ENCODE peak calls at places on chromosomes 13 and 19, in nine cellular contexts. One of them, this sample, is unnamed.

GRCh38 chr19:49097453-49098288 is 12.4 kb downstream of the SNRNP70 start:
- DNase-seq in lower leg skin: peak; percentile 93
- DNase-seq in naive thymus-derived CD8-positive, alpha-beta T cell: peak; percentile 74
- DNase-seq in AG09309: no peak
- DNase-seq in activated effector memory CD4-positive, alpha-beta T cell treated with Interleukin-2 at 50 U/mL for 16 hours: peak; percentile 61
- DNase-seq in dorsolateral prefrontal cortex: no peak
- DNase-seq in NCI-H1417: peak; percentile 57
- DNase-seq in RWPE1: peak; percentile 59
- DNase-seq in activated CD8-positive, alpha-beta memory T cell treated with anti-CD3 and anti-CD28 coated beads for 4 hours: peak; percentile 45
- DNase-seq in this sample: peak; percentile 69

GRCh38 chr19:4338441-4339350 is at the start of gene STAP2:
- DNase-seq in dorsolateral prefrontal cortex: no peak
- DNase-seq in AG09309: no peak
- DNase-seq in activated effector memory CD4-positive, alpha-beta T cell treated with Interleukin-2 at 50 U/mL for 16 hours: no peak
- DNase-seq in RWPE1: peak; percentile 78
- DNase-seq in NCI-H1417: no peak
- DNase-seq in lower leg skin: no peak
- DNase-seq in naive thymus-derived CD8-positive, alpha-beta T cell: no peak
- DNase-seq in activated CD8-positive, alpha-beta memory T cell treated with anti-CD3 and anti-CD28 coated beads for 4 hours: no peak
- DNase-seq in this sample: no peak

GRCh38 chr13:29925457-29925856 is 75.0 kb upstream of the UBL3 start:
- DNase-seq in dorsolateral prefrontal cortex: no peak
- DNase-seq in NCI-H1417: peak; percentile 11
- DNase-seq in activated effector memory CD4-positive, alpha-beta T cell treated with Interleukin-2 at 50 U/mL for 16 hours: no peak
- DNase-seq in lower leg skin: peak; percentile 95
- DNase-seq in RWPE1: peak; percentile 60
- DNase-seq in activated CD8-positive, alpha-beta memory T cell treated with anti-CD3 and anti-CD28 coated beads for 4 hours: no peak
- DNase-seq in AG09309: peak; percentile 69
- DNase-seq in naive thymus-derived CD8-positive, alpha-beta T cell: no peak
- DNase-seq in this sample: no peak

GRCh38 chr13:50805805-50806204 is 37.7 kb downstream of the DLEU7 start:
- DNase-seq in activated CD8-positive, alpha-beta memory T cell treated with anti-CD3 and anti-CD28 coated beads for 4 hours: no peak
- DNase-seq in naive thymus-derived CD8-positive, alpha-beta T cell: no peak
- DNase-seq in RWPE1: no peak
- DNase-seq in dorsolateral prefrontal cortex: no peak
- DNase-seq in activated effector memory CD4-positive, alpha-beta T cell treated with Interleukin-2 at 50 U/mL for 16 hours: no peak
- DNase-seq in lower leg skin: no peak
- DNase-seq in AG09309: no peak
- DNase-seq in NCI-H1417: no peak
- DNase-seq in this sample: no peak

GRCh38 chr13:28584873-28585317 is 74.0 kb upstream of the POMP start:
- DNase-seq in lower leg skin: no peak
- DNase-seq in AG09309: peak; percentile 70
- DNase-seq in RWPE1: no peak
- DNase-seq in activated CD8-positive, alpha-beta memory T cell treated with anti-CD3 and anti-CD28 coated beads for 4 hours: no peak
- DNase-seq in dorsolateral prefrontal cortex: no peak
- DNase-seq in activated effector memory CD4-positive, alpha-beta T cell treated with Interleukin-2 at 50 U/mL for 16 hours: no peak
- DNase-seq in NCI-H1417: no peak
- DNase-seq in naive thymus-derived CD8-positive, alpha-beta T cell: no peak
- DNase-seq in this sample: no peak

GRCh38 chr19:15998166-15998565 is 49.4 kb downstream of the OR10H4 start:
- DNase-seq in dorsolateral prefrontal cortex: no peak
- DNase-seq in NCI-H1417: no peak
- DNase-seq in naive thymus-derived CD8-positive, alpha-beta T cell: no peak
- DNase-seq in RWPE1: no peak
- DNase-seq in lower leg skin: no peak
- DNase-seq in activated effector memory CD4-positive, alpha-beta T cell treated with Interleukin-2 at 50 U/mL for 16 hours: no peak
- DNase-seq in activated CD8-positive, alpha-beta memory T cell treated with anti-CD3 and anti-CD28 coated beads for 4 hours: no peak
- DNase-seq in AG09309: no peak
- DNase-seq in this sample: no peak

GRCh38 chr13:67223742-67224141 is 6.4 kb downstream of the PCDH9 start:
- DNase-seq in NCI-H1417: no peak
- DNase-seq in lower leg skin: no peak
- DNase-seq in naive thymus-derived CD8-positive, alpha-beta T cell: no peak
- DNase-seq in activated effector memory CD4-positive, alpha-beta T cell treated with Interleukin-2 at 50 U/mL for 16 hours: no peak
- DNase-seq in AG09309: no peak
- DNase-seq in RWPE1: no peak
- DNase-seq in activated CD8-positive, alpha-beta memory T cell treated with anti-CD3 and anti-CD28 coated beads for 4 hours: no peak
- DNase-seq in dorsolateral prefrontal cortex: no peak
- DNase-seq in this sample: no peak

GRCh38 chr13:40445557-40445990 is 220.9 kb downstream of the FOXO1 start:
- DNase-seq in AG09309: no peak
- DNase-seq in dorsolateral prefrontal cortex: no peak
- DNase-seq in RWPE1: peak; percentile 88
- DNase-seq in naive thymus-derived CD8-positive, alpha-beta T cell: no peak
- DNase-seq in lower leg skin: no peak
- DNase-seq in NCI-H1417: no peak
- DNase-seq in activated CD8-positive, alpha-beta memory T cell treated with anti-CD3 and anti-CD28 coated beads for 4 hours: no peak
- DNase-seq in activated effector memory CD4-positive, alpha-beta T cell treated with Interleukin-2 at 50 U/mL for 16 hours: no peak
- DNase-seq in this sample: no peak

GRCh38 chr13:97904059-97904458 is 49.4 kb upstream of the IPO5 start:
- DNase-seq in lower leg skin: no peak
- DNase-seq in activated effector memory CD4-positive, alpha-beta T cell treated with Interleukin-2 at 50 U/mL for 16 hours: no peak
- DNase-seq in activated CD8-positive, alpha-beta memory T cell treated with anti-CD3 and anti-CD28 coated beads for 4 hours: no peak
- DNase-seq in AG09309: no peak
- DNase-seq in dorsolateral prefrontal cortex: no peak
- DNase-seq in NCI-H1417: no peak
- DNase-seq in naive thymus-derived CD8-positive, alpha-beta T cell: no peak
- DNase-seq in RWPE1: no peak
- DNase-seq in this sample: no peak

GRCh38 chr13:34364633-34365032 is 546.7 kb downstream of the RFC3 start:
- DNase-seq in activated CD8-positive, alpha-beta memory T cell treated with anti-CD3 and anti-CD28 coated beads for 4 hours: no peak
- DNase-seq in lower leg skin: no peak
- DNase-seq in activated effector memory CD4-positive, alpha-beta T cell treated with Interleukin-2 at 50 U/mL for 16 hours: no peak
- DNase-seq in AG09309: no peak
- DNase-seq in NCI-H1417: no peak
- DNase-seq in dorsolateral prefrontal cortex: no peak
- DNase-seq in RWPE1: no peak
- DNase-seq in naive thymus-derived CD8-positive, alpha-beta T cell: no peak
- DNase-seq in this sample: no peak

GRCh38 chr13:62710766-62711165 is 1295.1 kb upstream of the PCDH20 start:
- DNase-seq in AG09309: no peak
- DNase-seq in naive thymus-derived CD8-positive, alpha-beta T cell: no peak
- DNase-seq in RWPE1: no peak
- DNase-seq in lower leg skin: no peak
- DNase-seq in dorsolateral prefrontal cortex: no peak
- DNase-seq in activated CD8-positive, alpha-beta memory T cell treated with anti-CD3 and anti-CD28 coated beads for 4 hours: no peak
- DNase-seq in activated effector memory CD4-positive, alpha-beta T cell treated with Interleukin-2 at 50 U/mL for 16 hours: no peak
- DNase-seq in NCI-H1417: no peak
- DNase-seq in this sample: no peak

GRCh38 chr19:57465680-57466381 is 8.9 kb upstream of the VN1R1 start:
- DNase-seq in RWPE1: no peak
- DNase-seq in activated CD8-positive, alpha-beta memory T cell treated with anti-CD3 and anti-CD28 coated beads for 4 hours: no peak
- DNase-seq in naive thymus-derived CD8-positive, alpha-beta T cell: no peak
- DNase-seq in dorsolateral prefrontal cortex: no peak
- DNase-seq in NCI-H1417: no peak
- DNase-seq in lower leg skin: no peak
- DNase-seq in AG09309: no peak
- DNase-seq in activated effector memory CD4-positive, alpha-beta T cell treated with Interleukin-2 at 50 U/mL for 16 hours: no peak
- DNase-seq in this sample: peak; percentile 11

GRCh38 chr13:104534847-104535246 is 1468.6 kb upstream of the SLC10A2 start:
- DNase-seq in NCI-H1417: no peak
- DNase-seq in AG09309: no peak
- DNase-seq in activated CD8-positive, alpha-beta memory T cell treated with anti-CD3 and anti-CD28 coated beads for 4 hours: no peak
- DNase-seq in dorsolateral prefrontal cortex: no peak
- DNase-seq in naive thymus-derived CD8-positive, alpha-beta T cell: no peak
- DNase-seq in lower leg skin: no peak
- DNase-seq in RWPE1: no peak
- DNase-seq in activated effector memory CD4-positive, alpha-beta T cell treated with Interleukin-2 at 50 U/mL for 16 hours: no peak
- DNase-seq in this sample: no peak

GRCh38 chr19:10295847-10296591 is 6.3 kb downstream of the ICAM5 start:
- DNase-seq in NCI-H1417: no peak
- DNase-seq in dorsolateral prefrontal cortex: no peak
- DNase-seq in naive thymus-derived CD8-positive, alpha-beta T cell: no peak
- DNase-seq in activated effector memory CD4-positive, alpha-beta T cell treated with Interleukin-2 at 50 U/mL for 16 hours: no peak
- DNase-seq in lower leg skin: no peak
- DNase-seq in activated CD8-positive, alpha-beta memory T cell treated with anti-CD3 and anti-CD28 coated beads for 4 hours: no peak
- DNase-seq in RWPE1: no peak
- DNase-seq in AG09309: no peak
- DNase-seq in this sample: no peak

GRCh38 chr13:79352107-79352506 is 53.9 kb downstream of the RBM26 start:
- DNase-seq in dorsolateral prefrontal cortex: no peak
- DNase-seq in lower leg skin: no peak
- DNase-seq in activated CD8-positive, alpha-beta memory T cell treated with anti-CD3 and anti-CD28 coated beads for 4 hours: no peak
- DNase-seq in RWPE1: no peak
- DNase-seq in AG09309: no peak
- DNase-seq in activated effector memory CD4-positive, alpha-beta T cell treated with Interleukin-2 at 50 U/mL for 16 hours: no peak
- DNase-seq in NCI-H1417: no peak
- DNase-seq in naive thymus-derived CD8-positive, alpha-beta T cell: no peak
- DNase-seq in this sample: no peak